ENCODE peak calls at places on chromosome 17, in four cellular contexts. S is activated T-helper 1 cell treated with anti-CD3 and anti-CD28 coated beads, Interleukin-12 subunit alpha, Interleukin-12 subunit beta, Interleukin-2, Interleukin-4 antibody, amounts not matched to agents 30 ng/mL and 10 ng/mL and 1 ng/mL, durations not matched to agents 14 hours and 24 hours and 36 hours; V is NAMALWA; L is effector CD4-positive, alpha-beta T cell. R is an unnamed sample.

GRCh38 chr17:43637563-43638323 is 24.0 kb downstream of the MEOX1 start:
- DNase-seq in L (no peak), S (no peak), V (no peak), R (no peak)

GRCh38 chr17:65438708-65439294 is 122.6 kb downstream of the AXIN2 start:
- DNase-seq in L (no peak), V (no peak), S (no peak), R (no peak)

GRCh38 chr17:50453901-50454300 is 14.8 kb downstream of the CHAD start:
- DNase-seq in S (no peak), L (no peak), V (no peak), R (no peak)

GRCh38 chr17:57570740-57571344 is 174.3 kb downstream of the CCDC182 start:
- DNase-seq in V (no peak), L (no peak), S (no peak), R (no peak)

GRCh38 chr17:77285594-77286390 is 145.0 kb downstream of the SEC14L1 start:
- DNase-seq in S (no peak), L (no peak), V (no peak), R (no peak)

GRCh38 chr17:55743103-55743679 is 7.7 kb upstream of the PCTP start:
- DNase-seq in L (no peak), V (no peak), S (no peak), R (no peak)

GRCh38 chr17:70144260-70144846 is 25.0 kb upstream of the KCNJ2 start:
- DNase-seq in S (no peak), L (no peak), V (peak), R (no peak)

GRCh38 chr17:39715375-39716072 is 14.8 kb downstream of the MIEN1 start:
- DNase-seq in V (no peak), L (no peak), S (no peak), R (no peak)

GRCh38 chr17:82267575-82268379 is 5.7 kb downstream of the CSNK1D start:
- DNase-seq in S (no peak), L (no peak), V (no peak), R (peak)

GRCh38 chr17:27741361-27741861 is 58.9 kb downstream of the NOS2 start:
- DNase-seq in L (no peak), V (no peak), S (no peak), R (no peak)

GRCh38 chr17:47955497-47956461 is 1.9 kb downstream of the PRR15L start:
- DNase-seq in L (no peak), S (no peak), V (no peak), R (no peak)

GRCh38 chr17:11880714-11881113 is 116.6 kb downstream of the ZNF18 start:
- DNase-seq in V (peak), S (no peak), L (no peak), R (no peak)

GRCh38 chr17:18182190-18182977 is 1.2 kb upstream of the ALKBH5 start:
- DNase-seq in V (no peak), L (peak), S (no peak), R (no peak)

GRCh38 chr17:700504-701094 is 14.0 kb downstream of the VPS53 start:
- DNase-seq in L (peak), V (peak), S (no peak), R (no peak)

GRCh38 chr17:82650723-82651122 is 2.5 kb upstream of the WDR45B start:
- DNase-seq in S (no peak), V (no peak), L (no peak), R (no peak)

R was measured in omental fat pad.